ENCODE peak calls at places on chromosomes 4 and X, in five cellular contexts. F is psoas muscle, A is kidney, I is sigmoid colon, K is GM12865. E is an unnamed sample.

GRCh38 chrX:63350551-63350950 is 581 bp downstream of the SPIN4 start:
- DNase-seq in A (peak; percentile 59), I (no peak), F (no peak), K (peak; percentile 46), E (peak; percentile 3)

GRCh38 chr4:48668254-48669017 is 111.6 kb downstream of the FRYL start:
- DNase-seq in A (no peak), F (no peak), K (peak; percentile 24), I (no peak), E (no peak)

GRCh38 chr4:74311696-74312313 is 3.5 kb downstream of the EPGN start:
- DNase-seq in A (no peak), I (no peak), K (peak; percentile 70), F (no peak), E (peak; percentile 76)

GRCh38 chrX:38312436-38312835 is 14.9 kb downstream of the RPGR start:
- DNase-seq in A (no peak), F (no peak), I (no peak), K (no peak), E (peak; percentile 92)

GRCh38 chrX:31353095-31353494 is 281.3 kb upstream of the FTHL17 start:
- DNase-seq in A (no peak), I (no peak), K (peak; percentile 0), F (no peak), E (peak; percentile 42)

GRCh38 chrX:17442898-17443297 is 67.9 kb downstream of the NHS start:
- DNase-seq in F (no peak), I (no peak), K (no peak), A (no peak), E (peak; percentile 70)

GRCh38 chr4:106444557-106444956 is 76.0 kb upstream of the GIMD1 start:
- DNase-seq in I (no peak), F (no peak), A (no peak), K (no peak), E (no peak)

GRCh38 chrX:112865464-112866025 is 24.9 kb upstream of the AMOT start:
- DNase-seq in I (no peak), A (no peak), K (no peak), F (no peak), E (no peak)

GRCh38 chrX:107355533-107355932 is 93.9 kb upstream of the FRMPD3 start:
- DNase-seq in K (no peak), A (no peak), F (no peak), I (no peak), E (no peak)

GRCh38 chr4:107801766-107802211 is 22.9 kb upstream of the SGMS2 start:
- DNase-seq in F (no peak), K (no peak), I (no peak), A (no peak), E (peak; percentile 69)

GRCh38 chr4:122619583-122619982 is 1.3 kb downstream of the IL21 start:
- DNase-seq in I (no peak), A (no peak), F (no peak), K (no peak), E (no peak)

GRCh38 chrX:9163153-9163790 is 129.3 kb upstream of the FAM9B start:
- DNase-seq in F (no peak), A (no peak), K (no peak), I (no peak), E (peak; percentile 45)

GRCh38 chr4:122746485-122746965 is 14.0 kb downstream of the BBS12 start:
- DNase-seq in A (no peak), F (no peak), I (no peak), K (no peak), E (peak; percentile 48)

GRCh38 chr4:8594097-8595038 is 1.8 kb downstream of the CPZ start:
- DNase-seq in I (no peak), A (peak; percentile 55), F (no peak), K (peak; percentile 68), E (peak; percentile 76)

GRCh38 chrX:9318213-9318612 is 146.6 kb upstream of the TBL1X start:
- DNase-seq in I (no peak), K (no peak), A (no peak), F (no peak), E (no peak)

GRCh38 chrX:68929332-68930150 is 100.7 kb downstream of the EFNB1 start:
- DNase-seq in F (peak; percentile 52), A (no peak), I (no peak), K (no peak), E (peak; percentile 81)

GRCh38 chr4:169664615-169665014 is 44.2 kb downstream of the CLCN3 start:
- DNase-seq in A (no peak), I (no peak), F (no peak), K (no peak), E (no peak)
- H3K4me3 ChIP-seq in A (no peak overlapping the region), I (no peak overlapping the region), F (peak overlapping the region; percentile 40), K (no peak overlapping the region), E (no peak overlapping the region)

GRCh38 chr4:77022581-77023133 is 53.1 kb downstream of the CCNI start:
- DNase-seq in K (no peak), A (no peak), F (no peak), I (no peak), E (peak; percentile 47)

GRCh38 chr4:77021614-77022089 is 54.1 kb downstream of the CCNI start:
- DNase-seq in I (no peak), K (no peak), A (no peak), F (no peak), E (peak; percentile 69)

GRCh38 chr4:77025643-77026321 is 50.0 kb downstream of the CCNI start:
- DNase-seq in I (no peak), F (no peak), K (peak; percentile 49), A (no peak), E (peak; percentile 68)

GRCh38 chr4:77026322-77026704 is 49.5 kb downstream of the CCNI start:
- DNase-seq in F (no peak), I (no peak), A (no peak), K (no peak), E (no peak)

DNA sequence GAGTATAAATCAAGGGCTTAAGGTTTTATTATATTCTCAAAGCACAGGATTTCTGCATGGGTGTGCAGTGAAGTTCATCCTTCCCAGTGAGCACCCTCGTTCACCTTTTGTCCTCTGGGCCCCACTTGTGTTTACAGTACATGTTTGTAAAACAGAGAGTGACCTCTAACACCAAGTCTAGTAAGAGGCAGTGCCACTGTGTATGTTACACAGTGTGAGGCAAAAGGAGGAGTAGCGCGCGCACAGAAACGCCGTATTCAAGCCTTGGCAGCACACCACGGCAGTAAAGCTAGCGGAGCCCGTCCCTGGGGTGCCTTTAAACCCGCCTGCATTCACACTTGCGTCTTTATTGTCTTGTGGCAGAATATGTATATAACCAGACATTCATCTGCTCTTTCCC is 51.9 kb downstream of the CCNI start:
- DNase-seq in K (no peak), A (no peak), F (no peak), I (no peak), E (no peak)
- TF ChIP-seq CTCF in K (no peak), A (no peak), F (no peak), I (no peak), E (no peak)

DNA sequence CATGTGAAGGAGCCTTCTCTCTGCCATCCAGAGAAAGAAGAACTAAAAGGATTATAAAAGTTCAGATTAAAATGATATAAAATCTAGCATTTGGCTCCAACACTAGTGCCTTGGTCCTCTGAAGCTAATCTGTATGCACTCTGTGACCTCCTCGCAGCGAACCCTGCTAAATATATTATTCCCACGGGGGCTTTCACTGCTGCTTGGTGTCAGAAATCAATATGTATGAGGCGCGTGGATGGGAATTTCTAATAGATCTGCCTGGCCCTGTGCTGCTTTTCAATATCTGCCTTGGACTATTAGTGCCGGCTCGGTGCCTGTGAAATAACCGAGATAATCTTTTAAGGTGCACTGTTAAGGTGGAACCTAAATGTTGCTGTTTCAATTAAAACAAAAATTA is 69.7 kb downstream of the CXXC4 start:
- DNase-seq in A (no peak), F (no peak), I (no peak), K (no peak), E (no peak)
- H3K4me3 ChIP-seq in A (peak overlapping the region; percentile 57), F (peak overlapping the region; percentile 65), I (peak overlapping the region; percentile 23), K (no peak overlapping the region), E (peak overlapping the region; percentile 22)

GRCh38 chrX:1029494-1029893 is 183.0 kb downstream of the CRLF2 start:
- DNase-seq in K (no peak), F (no peak), I (no peak), A (no peak), E (no peak)

GRCh38 chrX:1034717-1035116 is 177.7 kb downstream of the CRLF2 start:
- DNase-seq in F (no peak), I (no peak), A (no peak), K (no peak), E (no peak)

GRCh38 chrX:1031521-1032430 is 180.7 kb downstream of the CRLF2 start:
- DNase-seq in F (no peak), I (no peak), A (no peak), K (no peak), E (no peak)

GRCh38 chrX:1041051-1041450 is 171.4 kb downstream of the CRLF2 start:
- DNase-seq in F (no peak), A (no peak), K (no peak), I (no peak), E (no peak)

DNA sequence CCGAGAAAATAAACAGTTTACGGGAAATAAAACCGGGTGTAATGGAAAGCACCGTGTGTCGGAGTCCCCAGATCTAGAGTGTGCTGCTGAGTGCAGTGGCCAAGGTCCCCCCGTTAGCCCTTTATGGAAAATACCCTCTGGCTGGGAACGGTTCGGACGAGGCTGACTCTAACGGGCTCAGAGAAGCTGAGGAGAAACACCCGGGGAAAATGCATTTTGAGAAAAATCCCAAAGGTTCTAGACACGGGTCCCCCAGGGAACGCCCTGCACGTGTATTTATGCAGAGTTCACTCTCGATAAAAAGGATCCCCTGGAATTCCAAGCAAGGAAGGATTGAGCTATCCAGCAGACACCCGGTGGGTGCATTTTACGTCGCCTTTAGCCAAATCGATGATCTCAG is 177.2 kb downstream of the CRLF2 start:
- DNase-seq in A (no peak), K (no peak), F (no peak), I (no peak), E (no peak)
- TF ChIP-seq CTCF in A (no peak), K (no peak), F (no peak), I (no peak), E (no peak)

GRCh38 chr4:119479835-119480234 is 148.8 kb downstream of the PDE5A start:
- DNase-seq in I (no peak), A (no peak), K (no peak), F (no peak), E (no peak)
- H3K4me3 ChIP-seq in I (no peak overlapping the region), A (no peak overlapping the region), K (no peak overlapping the region), F (no peak overlapping the region), E (no peak overlapping the region)

GRCh38 chr4:15756361-15756861 is 21.7 kb upstream of the CD38 start:
- DNase-seq in F (no peak), A (no peak), K (peak; percentile 74), I (no peak), E (peak; percentile 8)
- TF ChIP-seq CTCF in F (no peak), A (no peak), K (peak; percentile 59), I (no peak), E (no peak)

E was measured in fibroblast of mammary gland.